ENCODE peak calls at places on chromosomes 2 and 18, in ten cellular contexts. Z is fibroblast of lung; F is stimulated activated CD4-positive, alpha-beta T cell treated with anti-CD3 and anti-CD28 coated beads, Interleukin-2, amount 100 ng/mL, for 48 hours; M is pancreas; T is CD4-positive, alpha-beta T cell; G is activated CD8-positive, alpha-beta memory T cell treated with anti-CD3 and anti-CD28 coated beads for 24 hours; U is foreskin fibroblast; K is heart right ventricle; A is GM23248; J is RWPE1. O is an unnamed sample.
A peak's percentile ranks its signal among the peaks of the same experiment; 100 is the strongest.

GRCh38 chr2:151757861-151758260 is 23.6 kb upstream of the NEB start:
- DNase-seq in Z (no peak), F (no peak), M (no peak), T (no peak), G (no peak), U (no peak), K (no peak), A (no peak), J (no peak), O (no peak)

GRCh38 chr2:3284657-3285630 is 92.7 kb downstream of the EIPR1 start:
- DNase-seq in Z (no peak), F (no peak), M (no peak), T (no peak), G (no peak), U (no peak), K (no peak), A (no peak), J (no peak), O (no peak)

GRCh38 chr18:73679941-73680700 is 467.5 kb downstream of the FBXO15 start:
- DNase-seq in Z (peak; percentile 80), F (no peak), M (no peak), T (no peak), G (no peak), U (no peak), K (no peak), A (no peak), J (peak; percentile 39), O (no peak)

GRCh38 chr2:25690058-25690457 is 16.7 kb upstream of the DTNB start:
- DNase-seq in Z (peak; percentile 43), F (no peak), M (no peak), T (no peak), G (no peak), U (peak; percentile 38), K (no peak), A (peak; percentile 22), J (no peak), O (no peak)

GRCh38 chr2:152655880-152656279 is 61.4 kb downstream of the PRPF40A start:
- DNase-seq in Z (no peak), F (no peak), M (no peak), T (no peak), G (no peak), U (no peak), K (no peak), A (no peak), J (no peak), O (no peak)

GRCh38 chr2:79180092-79180491 is 20.5 kb upstream of the REG3A start:
- DNase-seq in Z (no peak), F (no peak), M (peak; percentile 43), T (no peak), G (no peak), U (no peak), K (no peak), A (no peak), J (no peak), O (no peak)

GRCh38 chr2:138724296-138724695 is 55.9 kb downstream of the NXPH2 start:
- DNase-seq in Z (no peak), F (no peak), M (no peak), T (no peak), G (no peak), U (no peak), K (no peak), A (no peak), J (no peak), O (no peak)

GRCh38 chr2:24816884-24817283 is 23.7 kb downstream of the CENPO start:
- DNase-seq in Z (peak; percentile 94), F (no peak), M (no peak), T (no peak), G (no peak), U (peak; percentile 76), K (no peak), A (peak; percentile 93), J (no peak), O (no peak)

GRCh38 chr18:62437520-62438329 is 85.1 kb upstream of the ZCCHC2 start:
- DNase-seq in Z (no peak), F (no peak), M (no peak), T (no peak), G (peak; percentile 38), U (peak; percentile 21), K (no peak), A (peak; percentile 44), J (peak; percentile 45), O (peak; percentile 54)

GRCh38 chr18:58190842-58191530 is 147.0 kb downstream of the NEDD4L start:
- DNase-seq in Z (no peak), F (no peak), M (no peak), T (no peak), G (no peak), U (no peak), K (no peak), A (peak; percentile 24), J (no peak), O (no peak)

GRCh38 chr2:169961911-169962310 is 134.7 kb downstream of the UBR3 start:
- DNase-seq in Z (peak; percentile 67), F (no peak), M (no peak), T (no peak), G (no peak), U (peak; percentile 65), K (no peak), A (peak; percentile 95), J (no peak), O (peak; percentile 21)

GRCh38 chr2:8872821-8873432 is 35.5 kb upstream of the KIDINS220 start:
- DNase-seq in Z (peak; percentile 63), F (no peak), M (no peak), T (no peak), G (no peak), U (peak; percentile 30), K (no peak), A (peak; percentile 82), J (peak; percentile 55), O (no peak)

GRCh38 chr18:24018299-24018910 is 3.9 kb downstream of the TTC39C start:
- DNase-seq in Z (no peak), F (no peak), M (no peak), T (no peak), G (no peak), U (no peak), K (no peak), A (no peak), J (no peak), O (no peak)

GRCh38 chr2:151292124-151292523 is 2.7 kb upstream of the NMI start:
- DNase-seq in Z (no peak), F (no peak), M (no peak), T (no peak), G (no peak), U (no peak), K (no peak), A (no peak), J (no peak), O (no peak)

O was measured in right cardiac atrium.